ENCODE peak calls at places on chromosomes 16 and 17, in five cellular contexts. One of them, this sample, is unnamed.

GRCh38 chr16:83603981-83604570 is 203.7 kb upstream of the HSBP1 start:
- DNase-seq in stimulated activated CD8-positive, alpha-beta memory T cell treated with anti-CD3 and anti-CD28 coated beads, Interleukin-15, amount 100 ng/mL, for 24 hours: no peak
- DNase-seq in CD8-positive, alpha-beta memory T cell: no peak
- DNase-seq in KG1: no peak
- DNase-seq in cardiac muscle cell: no peak
- DNase-seq in this sample: no peak

GRCh38 chr17:83186751-83187421 is 107.5 kb downstream of the METRNL start:
- DNase-seq in stimulated activated CD8-positive, alpha-beta memory T cell treated with anti-CD3 and anti-CD28 coated beads, Interleukin-15, amount 100 ng/mL, for 24 hours: no peak
- DNase-seq in CD8-positive, alpha-beta memory T cell: no peak
- DNase-seq in KG1: no peak
- DNase-seq in cardiac muscle cell: no peak
- DNase-seq in this sample: peak; percentile 49

GRCh38 chr17:79645022-79645776 is 34.3 kb upstream of the RBFOX3 start:
- DNase-seq in stimulated activated CD8-positive, alpha-beta memory T cell treated with anti-CD3 and anti-CD28 coated beads, Interleukin-15, amount 100 ng/mL, for 24 hours: no peak
- DNase-seq in CD8-positive, alpha-beta memory T cell: no peak
- DNase-seq in KG1: no peak
- DNase-seq in cardiac muscle cell: no peak
- DNase-seq in this sample: peak; percentile 55

GRCh38 chr16:88453621-88454314 is 688 bp downstream of the ZFPM1 start:
- DNase-seq in stimulated activated CD8-positive, alpha-beta memory T cell treated with anti-CD3 and anti-CD28 coated beads, Interleukin-15, amount 100 ng/mL, for 24 hours: no peak
- DNase-seq in CD8-positive, alpha-beta memory T cell: no peak
- DNase-seq in KG1: peak; percentile 4
- DNase-seq in cardiac muscle cell: peak; percentile 59
- DNase-seq in this sample: no peak

GRCh38 chr16:88781140-88782077 is 3.6 kb downstream of the PIEZO1 start:
- DNase-seq in stimulated activated CD8-positive, alpha-beta memory T cell treated with anti-CD3 and anti-CD28 coated beads, Interleukin-15, amount 100 ng/mL, for 24 hours: no peak
- DNase-seq in CD8-positive, alpha-beta memory T cell: peak; percentile 63
- DNase-seq in KG1: peak; percentile 33
- DNase-seq in cardiac muscle cell: no peak
- DNase-seq in this sample: no peak

GRCh38 chr16:22035094-22035675 is 27.3 kb downstream of the MOSMO start:
- DNase-seq in stimulated activated CD8-positive, alpha-beta memory T cell treated with anti-CD3 and anti-CD28 coated beads, Interleukin-15, amount 100 ng/mL, for 24 hours: no peak
- DNase-seq in CD8-positive, alpha-beta memory T cell: no peak
- DNase-seq in KG1: no peak
- DNase-seq in cardiac muscle cell: peak; percentile 38
- DNase-seq in this sample: no peak

GRCh38 chr17:13031718-13032350 is 14.0 kb upstream of the ELAC2 start:
- DNase-seq in stimulated activated CD8-positive, alpha-beta memory T cell treated with anti-CD3 and anti-CD28 coated beads, Interleukin-15, amount 100 ng/mL, for 24 hours: peak; percentile 8
- DNase-seq in CD8-positive, alpha-beta memory T cell: peak; percentile 36
- DNase-seq in KG1: no peak
- DNase-seq in cardiac muscle cell: peak; percentile 65
- DNase-seq in this sample: no peak

GRCh38 chr16:1941924-1942809 is 832 bp downstream of the MSRB1 start:
- DNase-seq in stimulated activated CD8-positive, alpha-beta memory T cell treated with anti-CD3 and anti-CD28 coated beads, Interleukin-15, amount 100 ng/mL, for 24 hours: no peak
- DNase-seq in CD8-positive, alpha-beta memory T cell: no peak
- DNase-seq in KG1: no peak
- DNase-seq in cardiac muscle cell: no peak
- DNase-seq in this sample: no peak

GRCh38 chr16:6602401-6602800 is 730.2 kb upstream of the RBFOX1 start:
- DNase-seq in stimulated activated CD8-positive, alpha-beta memory T cell treated with anti-CD3 and anti-CD28 coated beads, Interleukin-15, amount 100 ng/mL, for 24 hours: no peak
- DNase-seq in CD8-positive, alpha-beta memory T cell: no peak
- DNase-seq in KG1: no peak
- DNase-seq in cardiac muscle cell: no peak
- DNase-seq in this sample: no peak

GRCh38 chr17:79008666-79009387 is 737 bp downstream of the CANT1 start:
- DNase-seq in stimulated activated CD8-positive, alpha-beta memory T cell treated with anti-CD3 and anti-CD28 coated beads, Interleukin-15, amount 100 ng/mL, for 24 hours: no peak
- DNase-seq in CD8-positive, alpha-beta memory T cell: no peak
- DNase-seq in KG1: no peak
- DNase-seq in cardiac muscle cell: no peak
- DNase-seq in this sample: peak; percentile 60

GRCh38 chr17:33053641-33054040 is 62.0 kb downstream of the SPACA3 start:
- DNase-seq in stimulated activated CD8-positive, alpha-beta memory T cell treated with anti-CD3 and anti-CD28 coated beads, Interleukin-15, amount 100 ng/mL, for 24 hours: no peak
- DNase-seq in CD8-positive, alpha-beta memory T cell: no peak
- DNase-seq in KG1: no peak
- DNase-seq in cardiac muscle cell: no peak
- DNase-seq in this sample: no peak

GRCh38 chr17:62601438-62601837 is 26.0 kb upstream of the MRC2 start:
- DNase-seq in stimulated activated CD8-positive, alpha-beta memory T cell treated with anti-CD3 and anti-CD28 coated beads, Interleukin-15, amount 100 ng/mL, for 24 hours: no peak
- DNase-seq in CD8-positive, alpha-beta memory T cell: no peak
- DNase-seq in KG1: no peak
- DNase-seq in cardiac muscle cell: no peak
- DNase-seq in this sample: no peak

GRCh38 chr17:4947010-4947410 is 1.3 kb downstream of the PFN1 start:
- DNase-seq in stimulated activated CD8-positive, alpha-beta memory T cell treated with anti-CD3 and anti-CD28 coated beads, Interleukin-15, amount 100 ng/mL, for 24 hours: no peak
- DNase-seq in CD8-positive, alpha-beta memory T cell: no peak
- DNase-seq in KG1: no peak
- DNase-seq in cardiac muscle cell: peak; percentile 60
- DNase-seq in this sample: no peak

GRCh38 chr17:68576811-68577551 is 24.2 kb downstream of the FAM20A start:
- DNase-seq in stimulated activated CD8-positive, alpha-beta memory T cell treated with anti-CD3 and anti-CD28 coated beads, Interleukin-15, amount 100 ng/mL, for 24 hours: no peak
- DNase-seq in CD8-positive, alpha-beta memory T cell: no peak
- DNase-seq in KG1: no peak
- DNase-seq in cardiac muscle cell: no peak
- DNase-seq in this sample: no peak

GRCh38 chr17:14805348-14805747 is 459.8 kb downstream of the PMP22 start:
- DNase-seq in stimulated activated CD8-positive, alpha-beta memory T cell treated with anti-CD3 and anti-CD28 coated beads, Interleukin-15, amount 100 ng/mL, for 24 hours: no peak
- DNase-seq in CD8-positive, alpha-beta memory T cell: no peak
- DNase-seq in KG1: no peak
- DNase-seq in cardiac muscle cell: no peak
- DNase-seq in this sample: no peak

GRCh38 chr16:83336630-83337029 is 471.1 kb upstream of the HSBP1 start:
- DNase-seq in stimulated activated CD8-positive, alpha-beta memory T cell treated with anti-CD3 and anti-CD28 coated beads, Interleukin-15, amount 100 ng/mL, for 24 hours: no peak
- DNase-seq in CD8-positive, alpha-beta memory T cell: no peak
- DNase-seq in KG1: no peak
- DNase-seq in cardiac muscle cell: no peak
- DNase-seq in this sample: no peak

GRCh38 chr17:48621410-48622387 is 4.5 kb downstream of the HOXB9 start:
- DNase-seq in stimulated activated CD8-positive, alpha-beta memory T cell treated with anti-CD3 and anti-CD28 coated beads, Interleukin-15, amount 100 ng/mL, for 24 hours: no peak
- DNase-seq in CD8-positive, alpha-beta memory T cell: no peak
- DNase-seq in KG1: no peak
- DNase-seq in cardiac muscle cell: no peak
- DNase-seq in this sample: no peak

GRCh38 chr17:81019563-81020442 is 15.1 kb upstream of the BAIAP2 start:
- DNase-seq in stimulated activated CD8-positive, alpha-beta memory T cell treated with anti-CD3 and anti-CD28 coated beads, Interleukin-15, amount 100 ng/mL, for 24 hours: no peak
- DNase-seq in CD8-positive, alpha-beta memory T cell: no peak
- DNase-seq in KG1: no peak
- DNase-seq in cardiac muscle cell: no peak
- DNase-seq in this sample: peak; percentile 66

GRCh38 chr17:56322991-56323390 is 169.7 kb downstream of the ANKFN1 start:
- DNase-seq in stimulated activated CD8-positive, alpha-beta memory T cell treated with anti-CD3 and anti-CD28 coated beads, Interleukin-15, amount 100 ng/mL, for 24 hours: no peak
- DNase-seq in CD8-positive, alpha-beta memory T cell: no peak
- DNase-seq in KG1: no peak
- DNase-seq in cardiac muscle cell: no peak
- DNase-seq in this sample: no peak

GRCh38 chr16:16120382-16121184 is 102.7 kb downstream of the ABCC6 start:
- DNase-seq in stimulated activated CD8-positive, alpha-beta memory T cell treated with anti-CD3 and anti-CD28 coated beads, Interleukin-15, amount 100 ng/mL, for 24 hours: no peak
- DNase-seq in CD8-positive, alpha-beta memory T cell: no peak
- DNase-seq in KG1: peak; percentile 67
- DNase-seq in cardiac muscle cell: no peak
- DNase-seq in this sample: no peak

GRCh38 chr16:67672739-67673662 is 6.4 kb downstream of the C16orf86 start:
- DNase-seq in stimulated activated CD8-positive, alpha-beta memory T cell treated with anti-CD3 and anti-CD28 coated beads, Interleukin-15, amount 100 ng/mL, for 24 hours: no peak
- DNase-seq in CD8-positive, alpha-beta memory T cell: no peak
- DNase-seq in KG1: peak; percentile 19
- DNase-seq in cardiac muscle cell: peak; percentile 68
- DNase-seq in this sample: peak; percentile 78

GRCh38 chr16:82360024-82360783 is 190.2 kb upstream of the MPHOSPH6 start:
- DNase-seq in stimulated activated CD8-positive, alpha-beta memory T cell treated with anti-CD3 and anti-CD28 coated beads, Interleukin-15, amount 100 ng/mL, for 24 hours: no peak
- DNase-seq in CD8-positive, alpha-beta memory T cell: no peak
- DNase-seq in KG1: no peak
- DNase-seq in cardiac muscle cell: peak; percentile 45
- DNase-seq in this sample: no peak

GRCh38 chr17:77526259-77526711 is 385.5 kb downstream of the SEC14L1 start:
- DNase-seq in stimulated activated CD8-positive, alpha-beta memory T cell treated with anti-CD3 and anti-CD28 coated beads, Interleukin-15, amount 100 ng/mL, for 24 hours: no peak
- DNase-seq in CD8-positive, alpha-beta memory T cell: no peak
- DNase-seq in KG1: no peak
- DNase-seq in cardiac muscle cell: no peak
- DNase-seq in this sample: peak; percentile 53

GRCh38 chr16:24538756-24539294 is 541 bp upstream of the RBBP6 start:
- DNase-seq in stimulated activated CD8-positive, alpha-beta memory T cell treated with anti-CD3 and anti-CD28 coated beads, Interleukin-15, amount 100 ng/mL, for 24 hours: no peak
- DNase-seq in CD8-positive, alpha-beta memory T cell: no peak
- DNase-seq in KG1: no peak
- DNase-seq in cardiac muscle cell: no peak
- DNase-seq in this sample: no peak